ENCODE peak calls at places on chromosomes 12 and 14, in seven cellular contexts. X, H, U, N, I, M and P are unnamed samples. For H3K4me1, the result is how much of the 10 kb centered on the place peaks cover.

GRCh38 chr12:65867428-65867827 is 43.1 kb downstream of the HMGA2 start:
- DNase-seq in X (no peak), H (peak), U (no peak), N (peak), I (peak), M (no peak), P (no peak)

GRCh38 chr12:19230896-19231295 is 101.4 kb downstream of the PLEKHA5 start:
- DNase-seq in X (no peak), H (no peak), U (no peak), N (no peak), I (no peak), M (no peak), P (no peak)

GRCh38 chr14:71011479-71011878 is 104.2 kb downstream of the PCNX1 start:
- DNase-seq in X (no peak), H (no peak), U (no peak), N (no peak), I (no peak), M (no peak), P (no peak)

GRCh38 chr12:75389706-75390105 is 1.2 kb upstream of the GLIPR1L2 start:
- DNase-seq in X (no peak), H (peak), U (no peak), N (peak), I (no peak), M (no peak), P (no peak)

GRCh38 chr12:107501681-107502080 is 183.9 kb upstream of the PWP1 start:
- DNase-seq in X (no peak), H (no peak), U (no peak), N (no peak), I (no peak), M (no peak), P (no peak)

GRCh38 chr14:102362545-102363181 is at the start of the genes CINP and TECPR2:
- DNase-seq in X (peak), H (peak), U (peak), N (peak), I (peak), M (peak), P (peak)

GRCh38 chr12:121980211-121980891 is 41.3 kb upstream of the BCL7A start:
- DNase-seq in X (no peak), H (no peak), U (no peak), N (no peak), I (no peak), M (no peak), P (no peak)

GRCh38 chr14:73795974-73796373 is 55.7 kb upstream of the PTGR2 start:
- DNase-seq in X (no peak), H (peak), U (no peak), N (peak), I (peak), M (no peak), P (no peak)

GRCh38 chr12:54627304-54627703 is 7.4 kb downstream of the LACRT start:
- DNase-seq in X (no peak), H (no peak), U (no peak), N (no peak), I (no peak), M (no peak), P (peak)

GRCh38 chr12:5388581-5389535 is 43.0 kb upstream of the NTF3 start:
- DNase-seq in X (no peak), H (no peak), U (no peak), N (peak), I (peak), M (no peak), P (peak)

GRCh38 chr12:30515351-30515750 is 180.3 kb downstream of the IPO8 start:
- DNase-seq in X (no peak), H (peak), U (no peak), N (peak), I (no peak), M (peak), P (no peak)

GRCh38 chr14:52077261-52077984 is 8.6 kb upstream of the NID2 start:
- DNase-seq in X (no peak), H (peak), U (no peak), N (peak), I (no peak), M (no peak), P (no peak)

GRCh38 chr14:78022059-78022458 is 148.1 kb upstream of the NRXN3 start:
- DNase-seq in X (peak), H (peak), U (peak), N (peak), I (peak), M (peak), P (peak)

GRCh38 chr12:117047810-117048584 is 51.2 kb downstream of the TESC start:
- DNase-seq in X (no peak), H (peak), U (peak), N (peak), I (no peak), M (no peak), P (peak)

GRCh38 chr12:80625901-80626300 is 81.5 kb upstream of the MYF6 start:
- DNase-seq in X (no peak), H (no peak), U (no peak), N (no peak), I (no peak), M (no peak), P (no peak)

GRCh38 chr12:1918875-1919236 is 404 bp upstream of the CACNA2D4 start:
- DNase-seq in X (no peak), H (no peak), U (peak), N (no peak), I (no peak), M (no peak), P (no peak)

GRCh38 chr12:89497005-89497404 is 27.6 kb downstream of the GALNT4 start:
- DNase-seq in X (no peak), H (no peak), U (no peak), N (no peak), I (no peak), M (no peak), P (no peak)

GRCh38 chr12:5428332-5429221 is 3.3 kb upstream of the NTF3 start:
- DNase-seq in X (no peak), H (peak), U (no peak), N (no peak), I (no peak), M (peak), P (peak)

GRCh38 chr12:104676636-104677035 is 219.9 kb downstream of the CHST11 start:
- DNase-seq in X (no peak), H (no peak), U (no peak), N (no peak), I (no peak), M (no peak), P (peak)

GRCh38 chr12:67358686-67359374 is 89.7 kb downstream of the CAND1 start:
- DNase-seq in X (no peak), H (peak), U (peak), N (peak), I (no peak), M (no peak), P (no peak)

GRCh38 chr12:110084314-110085015 is 36.1 kb upstream of the C12orf76 start:
- DNase-seq in X (no peak), H (no peak), U (no peak), N (peak), I (no peak), M (no peak), P (no peak)

GRCh38 chr12:57772429-57773322 is at the start of gene EEF1AKMT3:
- DNase-seq in X (peak), H (peak), U (peak), N (no peak), I (peak), M (peak), P (no peak)

GRCh38 chr12:30806989-30807694 is 52.4 kb upstream of the CAPRIN2 start:
- DNase-seq in X (peak), H (peak), U (no peak), N (peak), I (peak), M (peak), P (peak)

GRCh38 chr12:79168687-79169086 is 304.1 kb downstream of the SYT1 start:
- DNase-seq in X (no peak), H (no peak), U (no peak), N (no peak), I (no peak), M (no peak), P (no peak)

GRCh38 chr12:79174656-79175055 is 310.1 kb downstream of the SYT1 start:
- DNase-seq in X (no peak), H (peak), U (no peak), N (peak), I (peak), M (peak), P (no peak)
- TF ChIP-seq CTCF in X (peak), H (peak), U (peak), N (peak), I (peak), M (peak), P (peak)

GRCh38 chr12:72272731-72273498 is 745 bp downstream of the TRHDE start:
- DNase-seq in X (no peak), H (peak), U (no peak), N (peak), I (peak), M (peak), P (peak)

GRCh38 chr12:72275551-72275950 is 3.4 kb downstream of the TRHDE start:
- DNase-seq in X (no peak), H (peak), U (no peak), N (no peak), I (no peak), M (no peak), P (no peak)

GRCh38 chr12:72273499-72273837 is 1.3 kb downstream of the TRHDE start:
- DNase-seq in X (no peak), H (no peak), U (no peak), N (no peak), I (no peak), M (peak), P (peak)

GRCh38 chr12:72274926-72275325 is 2.8 kb downstream of the TRHDE start:
- DNase-seq in X (no peak), H (peak), U (no peak), N (no peak), I (no peak), M (no peak), P (no peak)

GRCh38 chr12:72273851-72274284 is 1.7 kb downstream of the TRHDE start:
- DNase-seq in X (no peak), H (peak), U (no peak), N (no peak), I (peak), M (peak), P (peak)
- H3K4me3 ChIP-seq in X (peak), H (peak), U (peak), N (peak), I (peak), M (peak), P (peak)

GRCh38 chr12:47082283-47082962 is 2.7 kb upstream of the AMIGO2 start:
- DNase-seq in X (no peak), H (no peak), U (no peak), N (no peak), I (no peak), M (no peak), P (no peak)
- H3K4me1 ChIP-seq in X (under half), H (under half), U (under half), N (half or more), I (half or more), M (under half), P (under half)

DNA sequence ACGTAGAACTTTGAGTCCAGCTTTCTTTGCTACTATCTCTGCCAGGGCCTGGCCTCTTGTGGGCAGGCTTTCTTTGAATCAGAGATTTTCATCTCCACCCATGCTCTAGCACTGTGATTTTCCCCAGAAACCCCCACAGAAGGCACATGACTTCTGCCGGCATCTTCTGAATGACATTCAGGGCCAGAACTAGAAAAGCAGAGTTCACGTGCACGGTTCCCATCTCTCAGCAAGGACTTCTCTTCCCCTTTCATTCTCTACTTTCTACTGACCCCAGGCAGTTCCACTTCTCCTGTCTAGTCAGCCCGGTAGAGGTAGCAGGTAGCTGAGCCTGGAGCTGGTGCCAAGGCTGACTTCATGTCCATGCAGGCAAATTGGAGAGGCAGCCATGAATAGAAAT is 26.9 kb downstream of the BATF start:
- DNase-seq in X (no peak), H (no peak), U (no peak), N (no peak), I (no peak), M (no peak), P (no peak)
- TF ChIP-seq CTCF in X (no peak), H (no peak), U (no peak), N (no peak), I (no peak), M (no peak), P (no peak)

DNA sequence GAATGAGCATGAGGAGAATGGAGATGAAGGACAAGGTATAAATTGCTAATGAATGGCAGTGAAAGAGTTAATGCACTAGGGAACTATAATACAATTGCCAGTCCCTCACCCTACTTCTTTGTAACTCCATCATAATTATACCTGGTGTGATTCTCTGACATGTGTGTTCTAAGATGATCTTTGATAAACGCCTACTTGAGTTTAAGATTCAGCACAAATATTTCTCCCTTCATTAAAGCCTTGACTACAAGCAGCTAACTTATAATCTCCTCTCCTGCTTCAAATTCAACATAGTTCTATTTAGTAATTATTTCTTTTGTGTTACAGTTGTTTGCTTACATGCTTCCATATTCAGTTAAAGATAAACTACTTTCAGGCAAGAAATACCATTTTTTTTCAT is 9.7 kb upstream of the CLEC2A start:
- DNase-seq in X (no peak), H (no peak), U (no peak), N (no peak), I (no peak), M (no peak), P (no peak)
- H3K4me3 ChIP-seq in X (no peak), H (no peak), U (no peak), N (no peak), I (no peak), M (no peak), P (no peak)

GRCh38 chr14:103628221-103628683 is 759 bp upstream of the KLC1 start:
- DNase-seq in X (peak), H (peak), U (peak), N (peak), I (peak), M (peak), P (peak)

GRCh38 chr14:103629503-103630121 is 601 bp downstream of the KLC1 start:
- DNase-seq in X (peak), H (no peak), U (peak), N (no peak), I (peak), M (peak), P (peak)

GRCh38 chr14:103628684-103629502 is at the start of gene KLC1:
- DNase-seq in X (peak), H (peak), U (peak), N (peak), I (peak), M (peak), P (peak)

GRCh38 chr14:103633391-103633790 is 4.4 kb downstream of the KLC1 start:
- DNase-seq in X (no peak), H (no peak), U (no peak), N (no peak), I (no peak), M (no peak), P (no peak)

DNA sequence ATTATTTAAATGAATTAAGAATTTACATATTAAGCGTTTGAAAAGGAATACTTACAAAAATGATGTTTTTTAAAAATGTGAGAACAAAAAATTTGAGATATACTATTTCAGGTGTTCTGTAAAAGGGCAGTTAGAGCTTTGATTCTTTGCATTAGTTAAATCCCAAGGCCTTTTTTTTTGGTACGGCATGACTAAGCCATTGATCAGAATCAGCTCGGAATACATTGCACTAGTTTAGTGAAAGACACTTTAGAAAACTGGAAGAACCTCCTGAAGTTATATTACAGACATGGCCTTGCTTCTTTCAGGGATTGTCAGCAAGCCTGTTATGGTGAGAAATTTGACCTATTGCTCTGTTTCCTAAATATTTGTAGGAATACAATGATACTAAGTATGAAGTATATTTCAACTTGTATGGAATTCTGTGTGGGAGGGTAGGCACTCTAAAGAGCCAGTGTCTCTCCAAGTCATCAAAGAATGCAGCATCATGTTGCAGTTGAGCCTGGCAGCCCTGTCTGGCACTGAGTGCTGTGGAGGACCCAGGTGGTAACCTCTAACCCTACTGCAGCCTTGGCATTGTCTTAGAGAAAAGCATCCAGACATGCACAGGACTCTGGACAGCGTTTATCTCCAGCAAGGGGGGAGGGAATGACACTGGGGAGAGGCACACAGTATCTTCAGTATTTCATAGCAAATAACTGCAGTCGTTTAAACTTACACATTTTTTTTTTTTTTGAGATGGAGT is 1.5 kb downstream of the KLC1 start:
- DNase-seq in X (no peak), H (no peak), U (no peak), N (no peak), I (peak), M (no peak), P (no peak)
- H3K4me1 ChIP-seq in X (under half), H (under half), U (under half), N (under half), I (under half), M (under half), P (under half)